ENCODE peak calls at places on chromosomes 5 and 9, in ten cellular contexts. One of them, this sample, is unnamed.

GRCh38 chr9:23073136-23073535 is 626.5 kb downstream of the DMRTA1 start:
- DNase-seq in SHP77: no peak
- DNase-seq in cardiac septum: no peak
- DNase-seq in tibial nerve: no peak
- DNase-seq in PC-9: no peak
- DNase-seq in AG04450: no peak
- DNase-seq in T-helper 1 cell: no peak
- DNase-seq in esophagus squamous epithelium: no peak
- DNase-seq in left cardiac atrium: no peak
- DNase-seq in astrocyte: peak; percentile 2
- DNase-seq in this sample: no peak

GRCh38 chr5:59099995-59100345 is 517.1 kb downstream of the RAB3C start:
- DNase-seq in SHP77: no peak
- DNase-seq in PC-9: no peak
- DNase-seq in AG04450: no peak
- DNase-seq in left cardiac atrium: no peak
- DNase-seq in astrocyte: no peak
- DNase-seq in T-helper 1 cell: no peak
- DNase-seq in cardiac septum: no peak
- DNase-seq in esophagus squamous epithelium: no peak
- DNase-seq in tibial nerve: no peak
- DNase-seq in this sample: no peak

GRCh38 chr5:179160584-179160983 is 100.4 kb downstream of the ZNF354C start:
- DNase-seq in cardiac septum: no peak
- DNase-seq in AG04450: no peak
- DNase-seq in astrocyte: no peak
- DNase-seq in T-helper 1 cell: no peak
- DNase-seq in SHP77: no peak
- DNase-seq in PC-9: no peak
- DNase-seq in left cardiac atrium: peak; percentile 2
- DNase-seq in tibial nerve: no peak
- DNase-seq in esophagus squamous epithelium: no peak
- DNase-seq in this sample: no peak

GRCh38 chr5:75331095-75332090 is 5.6 kb upstream of the HMGCR start:
- DNase-seq in PC-9: no peak
- DNase-seq in esophagus squamous epithelium: no peak
- DNase-seq in AG04450: no peak
- DNase-seq in astrocyte: no peak
- DNase-seq in tibial nerve: no peak
- DNase-seq in T-helper 1 cell: no peak
- DNase-seq in SHP77: no peak
- DNase-seq in left cardiac atrium: no peak
- DNase-seq in cardiac septum: no peak
- DNase-seq in this sample: no peak

GRCh38 chr5:2629035-2629434 is 122.4 kb downstream of the IRX2 start:
- DNase-seq in cardiac septum: no peak
- DNase-seq in esophagus squamous epithelium: no peak
- DNase-seq in tibial nerve: no peak
- DNase-seq in astrocyte: no peak
- DNase-seq in left cardiac atrium: no peak
- DNase-seq in AG04450: no peak
- DNase-seq in PC-9: no peak
- DNase-seq in T-helper 1 cell: no peak
- DNase-seq in SHP77: no peak
- DNase-seq in this sample: no peak

GRCh38 chr9:80146466-80146865 is 574.7 kb downstream of the TLE4 start:
- DNase-seq in cardiac septum: no peak
- DNase-seq in esophagus squamous epithelium: no peak
- DNase-seq in left cardiac atrium: no peak
- DNase-seq in astrocyte: no peak
- DNase-seq in T-helper 1 cell: no peak
- DNase-seq in SHP77: no peak
- DNase-seq in PC-9: no peak
- DNase-seq in tibial nerve: no peak
- DNase-seq in AG04450: no peak
- DNase-seq in this sample: no peak

GRCh38 chr9:15764131-15764530 is 211.3 kb downstream of the CCDC171 start:
- DNase-seq in PC-9: no peak
- DNase-seq in esophagus squamous epithelium: no peak
- DNase-seq in T-helper 1 cell: no peak
- DNase-seq in cardiac septum: no peak
- DNase-seq in tibial nerve: no peak
- DNase-seq in left cardiac atrium: no peak
- DNase-seq in astrocyte: no peak
- DNase-seq in AG04450: no peak
- DNase-seq in SHP77: no peak
- DNase-seq in this sample: no peak

GRCh38 chr9:20562051-20562450 is 60.2 kb downstream of the MLLT3 start:
- DNase-seq in esophagus squamous epithelium: no peak
- DNase-seq in AG04450: no peak
- DNase-seq in PC-9: no peak
- DNase-seq in T-helper 1 cell: no peak
- DNase-seq in astrocyte: no peak
- DNase-seq in left cardiac atrium: no peak
- DNase-seq in SHP77: no peak
- DNase-seq in tibial nerve: no peak
- DNase-seq in cardiac septum: no peak
- DNase-seq in this sample: no peak

GRCh38 chr9:36980148-36980974 is 53.7 kb downstream of the PAX5 start:
- DNase-seq in T-helper 1 cell: no peak
- DNase-seq in SHP77: peak; percentile 36
- DNase-seq in tibial nerve: no peak
- DNase-seq in cardiac septum: no peak
- DNase-seq in esophagus squamous epithelium: no peak
- DNase-seq in PC-9: peak; percentile 40
- DNase-seq in left cardiac atrium: no peak
- DNase-seq in AG04450: no peak
- DNase-seq in astrocyte: no peak
- DNase-seq in this sample: no peak

This sample was measured in ascending aorta.